ENCODE peak calls at places on chromosome 22, in four cellular contexts. Y is CD8-positive, alpha-beta T cell; Q is PC-3; N is uterus. K is an unnamed sample.

GRCh38 chr22:29633514-29634312 is 30.3 kb downstream of the NF2 start:
- DNase-seq in Q (peak), Y (no peak), N (no peak), K (no peak)

GRCh38 chr22:37401401-37401859 is 25.8 kb downstream of the ELFN2 start:
- DNase-seq in Y (no peak), N (no peak), Q (no peak), K (no peak)

GRCh38 chr22:19663286-19663815 is 51.0 kb upstream of the SEPTIN5 start:
- DNase-seq in Y (no peak), Q (peak), N (peak), K (peak)

GRCh38 chr22:50250555-50251471 is at the start of gene HDAC10:
- DNase-seq in Y (peak), Q (peak), N (peak), K (no peak)

GRCh38 chr22:48316245-48316875 is 1511.3 kb downstream of the BRD1 start:
- DNase-seq in N (no peak), Y (no peak), Q (no peak), K (no peak)

GRCh38 chr22:22687638-22688500 is 43.5 kb downstream of the GGTLC2 start:
- DNase-seq in Y (peak), N (no peak), Q (peak), K (no peak)

GRCh38 chr22:21975854-21976345 is 6.7 kb downstream of the TOP3B start:
- DNase-seq in N (no peak), Y (no peak), Q (no peak), K (no peak)

GRCh38 chr22:29700949-29701927 is 18.6 kb upstream of the CABP7 start:
- DNase-seq in Q (peak), Y (no peak), N (no peak), K (peak)

GRCh38 chr22:44033689-44034088 is 9.6 kb downstream of the PARVB start:
- DNase-seq in Y (no peak), N (no peak), Q (no peak), K (no peak)

GRCh38 chr22:22408731-22409696 is 99.5 kb downstream of the ZNF280B start:
- DNase-seq in N (no peak), Q (peak), Y (no peak), K (no peak)

GRCh38 chr22:35549338-35549737 is 8.7 kb downstream of the RASD2 start:
- DNase-seq in Y (no peak), Q (no peak), N (no peak), K (no peak)

GRCh38 chr22:36405221-36405631 is 17.5 kb upstream of the MYH9 start:
- DNase-seq in N (no peak), Q (no peak), Y (no peak), K (no peak)

GRCh38 chr22:22703715-22704114 is 59.3 kb downstream of the GGTLC2 start:
- DNase-seq in N (no peak), Y (no peak), Q (peak), K (no peak)

GRCh38 chr22:36081023-36081431 is 52.4 kb upstream of the RBFOX2 start:
- DNase-seq in Q (no peak), Y (no peak), N (peak), K (peak)

GRCh38 chr22:50498322-50498861 is 9.1 kb downstream of the LMF2 start:
- DNase-seq in N (no peak), Q (peak), Y (peak), K (no peak)

GRCh38 chr22:35177811-35178210 is 79.5 kb upstream of the HMGXB4 start:
- DNase-seq in Y (no peak), N (no peak), Q (no peak), K (no peak)

GRCh38 chr22:47194476-47195155 is 432.2 kb downstream of the TBC1D22A start:
- DNase-seq in Q (no peak), N (no peak), Y (no peak), K (no peak)

GRCh38 chr22:29004647-29005371 is 56.8 kb downstream of the C22orf31 start:
- DNase-seq in Q (no peak), N (peak), Y (no peak), K (no peak)

GRCh38 chr22:39920134-39920743 is 19.4 kb downstream of the GRAP2 start:
- DNase-seq in N (no peak), Q (no peak), Y (peak), K (no peak)

GRCh38 chr22:30881361-30882180 is 87.0 kb downstream of the MORC2 start:
- DNase-seq in N (no peak), Y (no peak), Q (no peak), K (no peak)

GRCh38 chr22:48248901-48249455 is 1486.5 kb downstream of the TBC1D22A start:
- DNase-seq in N (no peak), Y (no peak), Q (no peak), K (no peak)

GRCh38 chr22:25490869-25491268 is 73.6 kb upstream of the GRK3 start:
- DNase-seq in Q (no peak), N (no peak), Y (no peak), K (no peak)

GRCh38 chr22:47601666-47602065 is 839.2 kb downstream of the TBC1D22A start:
- DNase-seq in Y (no peak), N (no peak), Q (no peak), K (no peak)

GRCh38 chr22:43273902-43274484 is 69.2 kb downstream of the SCUBE1 start:
- DNase-seq in Q (peak), N (peak), Y (peak), K (no peak)

GRCh38 chr22:17120711-17121234 is 387 bp downstream of the TMEM121B start:
- DNase-seq in Q (no peak), Y (no peak), N (no peak), K (no peak)

GRCh38 chr22:43213066-43213465 is 26.1 kb upstream of the TTLL12 start:
- DNase-seq in Q (no peak), Y (no peak), N (no peak), K (no peak)

GRCh38 chr22:32204856-32205722 is at the start of gene RFPL2:
- DNase-seq in N (no peak), Q (no peak), Y (peak), K (no peak)

GRCh38 chr22:50528682-50529415 is 963 bp downstream of the TYMP start:
- DNase-seq in Q (no peak), N (no peak), Y (no peak), K (no peak)

GRCh38 chr22:19109198-19110063 is 12.8 kb downstream of the DGCR2 start:
- DNase-seq in Y (peak), N (no peak), Q (no peak), K (no peak)

GRCh38 chr22:42016111-42016510 is 17.5 kb downstream of the WBP2NL start:
- DNase-seq in Q (no peak), Y (no peak), N (no peak), K (no peak)

GRCh38 chr22:42007922-42008321 is 9.3 kb downstream of the WBP2NL start:
- DNase-seq in Y (no peak), Q (no peak), N (no peak), K (no peak)

GRCh38 chr22:42010778-42011177 is 12.2 kb downstream of the WBP2NL start:
- DNase-seq in Q (no peak), N (no peak), Y (no peak), K (no peak)

GRCh38 chr22:42018224-42018623 is 19.6 kb downstream of the WBP2NL start:
- DNase-seq in Y (no peak), N (no peak), Q (no peak), K (no peak)

DNA sequence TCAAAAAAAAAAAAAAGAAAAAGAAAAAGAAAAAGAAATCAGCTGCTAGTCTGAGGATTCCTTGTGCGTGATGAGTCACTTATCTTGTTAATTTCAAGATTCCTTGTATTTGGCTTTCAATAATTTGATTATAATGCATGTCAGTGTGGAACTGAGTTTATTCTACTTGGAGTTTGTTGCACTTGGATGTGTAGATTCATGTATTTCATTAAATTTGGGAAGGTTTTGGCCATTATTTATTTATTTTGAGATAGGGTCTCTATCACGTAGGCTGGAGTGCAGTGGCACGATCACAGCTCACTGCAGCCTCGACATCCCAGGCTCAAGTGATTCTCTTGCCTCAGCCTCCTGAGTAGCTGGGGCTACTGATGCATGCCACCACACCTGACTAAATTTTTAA is 14.8 kb downstream of the WBP2NL start:
- DNase-seq in Y (no peak), N (no peak), Q (no peak), K (no peak)
- TF ChIP-seq CTCF in Y (no peak), N (no peak), Q (no peak), K (no peak)

GRCh38 chr22:20959578-20960461 is 7.2 kb upstream of the AIFM3 start:
- DNase-seq in Y (no peak), Q (no peak), N (no peak), K (no peak)
- H3K4me3 ChIP-seq in Y (no peak), Q (no peak), N (no peak), K (no peak)

GRCh38 chr22:23893446-23893956 is 682 bp upstream of the MIF start:
- DNase-seq in N (no peak), Y (no peak), Q (no peak), K (no peak)

GRCh38 chr22:23896166-23896522 is 2.0 kb downstream of the MIF start:
- DNase-seq in N (no peak), Y (no peak), Q (no peak), K (no peak)

GRCh38 chr22:23893957-23894709 is at the start of gene MIF:
- DNase-seq in Y (peak), N (peak), Q (peak), K (peak)

GRCh38 chr22:23895599-23896144 is 1.5 kb downstream of the MIF start:
- DNase-seq in N (no peak), Q (no peak), Y (no peak), K (no peak)

GRCh38 chr22:23894710-23895598 is 771 bp downstream of the MIF start:
- DNase-seq in N (peak), Q (peak), Y (peak), K (peak)
- TF ChIP-seq CTCF in N (peak), Q (peak), Y (no peak), K (peak)

GRCh38 chr22:38482662-38483308 is 14.9 kb downstream of the KDELR3 start:
- DNase-seq in Y (no peak), Q (no peak), N (no peak), K (no peak)
- H3K4me3 ChIP-seq in Y (no peak), Q (no peak), N (no peak), K (no peak)

DNA sequence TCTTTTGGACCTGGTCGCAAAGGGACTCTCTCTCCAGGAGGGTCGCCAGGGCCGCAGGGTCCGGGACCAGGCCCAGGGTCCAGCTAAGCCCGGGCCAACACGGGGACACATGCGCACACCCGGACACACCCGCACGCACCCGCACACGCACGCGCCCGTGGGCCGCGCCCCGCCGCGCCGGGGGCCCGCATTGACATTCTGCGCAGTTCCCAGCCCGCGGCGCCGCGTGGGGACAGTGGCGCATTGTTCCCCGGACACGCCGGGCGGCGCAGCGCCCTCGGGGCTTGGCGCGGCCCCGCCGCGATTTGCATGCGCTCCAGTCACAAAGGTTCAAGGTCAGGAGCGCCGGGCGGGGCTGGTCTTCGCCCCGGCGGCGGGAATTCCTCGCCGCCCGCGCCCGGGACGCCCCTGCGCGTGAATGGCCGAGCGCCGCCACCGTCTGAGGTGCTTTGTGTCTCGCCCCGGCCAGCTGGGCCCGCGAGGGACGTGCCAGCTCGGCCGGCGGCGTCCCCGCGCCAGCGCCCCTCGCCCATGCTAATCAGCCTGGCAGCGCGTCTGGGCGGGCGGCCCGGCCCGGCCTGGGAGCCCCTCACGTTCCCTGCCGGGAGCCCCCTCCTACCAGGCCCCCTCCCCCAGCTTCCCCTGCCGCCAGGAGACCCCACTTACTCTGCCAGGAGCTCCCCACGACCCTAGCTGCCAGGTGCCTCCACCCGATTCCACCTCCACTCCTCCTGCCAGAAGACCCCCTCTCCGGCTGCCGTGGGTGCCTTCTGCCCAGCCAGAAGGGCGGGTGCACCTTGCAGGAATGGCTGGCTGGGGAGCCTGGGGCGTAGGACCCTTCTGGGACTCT is 50.5 kb upstream of the WNT7B start:
- DNase-seq in N (peak), Y (no peak), Q (no peak), K (no peak)
- TF ChIP-seq CTCF in N (peak), Y (no peak), Q (no peak), K (no peak)